ENCODE peak calls at places on chromosomes 12 and 14, in five cellular contexts. F is HuH-7, B is aorta, V is T1000, S is fibroblast of gingiva. P is an unnamed sample.

GRCh38 chr14:34049769-34050168 is 98.9 kb upstream of the EGLN3 start:
- DNase-seq in V (no peak), S (no peak), F (no peak), B (no peak), P (no peak)

GRCh38 chr14:68599896-68600620 is 192.8 kb downstream of the ZFP36L1 start:
- DNase-seq in S (no peak), F (no peak), V (no peak), B (no peak), P (no peak)

GRCh38 chr12:40444174-40444573 is 219.4 kb downstream of the LRRK2 start:
- DNase-seq in B (no peak), S (no peak), F (no peak), V (no peak), P (no peak)

GRCh38 chr12:42221722-42222121 is 16.3 kb downstream of the YAF2 start:
- DNase-seq in F (no peak), B (no peak), V (no peak), S (no peak), P (no peak)

GRCh38 chr12:24764712-24765111 is 184.2 kb downstream of the BCAT1 start:
- DNase-seq in V (no peak), B (no peak), F (no peak), S (no peak), P (no peak)

GRCh38 chr14:31106768-31107167 is 80.6 kb upstream of the STRN3 start:
- DNase-seq in F (no peak), B (no peak), S (no peak), V (no peak), P (no peak)

GRCh38 chr12:100382327-100382726 is 25.5 kb downstream of the SLC17A8 start:
- DNase-seq in B (no peak), S (no peak), F (no peak), V (no peak), P (no peak)

GRCh38 chr14:74407021-74407800 is 18.8 kb downstream of the SYNDIG1L start:
- DNase-seq in V (no peak), F (no peak), B (peak), S (no peak), P (no peak)

GRCh38 chr14:105067140-105067968 is 2.1 kb upstream of the GPR132 start:
- DNase-seq in V (no peak), B (no peak), S (no peak), F (no peak), P (no peak)

GRCh38 chr12:23862746-23863145 is 86.7 kb downstream of the SOX5 start:
- DNase-seq in V (no peak), S (no peak), B (no peak), F (no peak), P (no peak)

GRCh38 chr12:89529738-89530137 is 3.9 kb upstream of the POC1B start:
- DNase-seq in V (no peak), S (peak), B (no peak), F (peak), P (peak)

GRCh38 chr14:100750762-100751699 is 24.3 kb downstream of the DLK1 start:
- DNase-seq in B (peak), S (no peak), V (no peak), F (no peak), P (no peak)

GRCh38 chr12:94187351-94187750 is 39.0 kb downstream of the PLXNC1 start:
- DNase-seq in S (peak), V (no peak), F (no peak), B (no peak), P (no peak)

GRCh38 chr14:101909371-101910096 is 54.8 kb upstream of the DYNC1H1 start:
- DNase-seq in S (no peak), V (no peak), B (no peak), F (no peak), P (no peak)

GRCh38 chr12:127268121-127268520 is 998.8 kb upstream of the TMEM132C start:
- DNase-seq in F (no peak), S (no peak), B (no peak), V (no peak), P (no peak)

GRCh38 chr12:4041191-4041885 is 168.1 kb upstream of the PARP11 start:
- DNase-seq in V (no peak), F (no peak), B (no peak), S (no peak), P (no peak)

GRCh38 chr12:115857160-115857920 is 420.2 kb downstream of the MED13L start:
- DNase-seq in V (no peak), S (no peak), B (no peak), F (no peak), P (no peak)

GRCh38 chr12:68414988-68415387 is 82.8 kb upstream of the MDM1 start:
- DNase-seq in V (no peak), B (no peak), S (no peak), F (no peak), P (no peak)

GRCh38 chr12:12786716-12787601 is 1.5 kb downstream of the APOLD1 start:
- DNase-seq in B (peak), V (peak), S (peak), F (peak), P (peak)

GRCh38 chr12:53948650-53949593 is 5.8 kb upstream of the HOXC12 start:
- DNase-seq in B (no peak), F (peak), V (no peak), S (no peak), P (no peak)

GRCh38 chr14:26531894-26532293 is 65.9 kb downstream of the NOVA1 start:
- DNase-seq in V (no peak), B (no peak), S (peak), F (peak), P (no peak)

GRCh38 chr12:128266086-128266485 is 884 bp upstream of the TMEM132C start:
- DNase-seq in V (no peak), B (no peak), S (no peak), F (no peak), P (no peak)

GRCh38 chr12:88756153-88756552 is 175.9 kb upstream of the KITLG start:
- DNase-seq in S (no peak), B (no peak), V (no peak), F (no peak), P (no peak)

GRCh38 chr12:34236073-34236472 is 213.8 kb downstream of the ALG10 start:
- DNase-seq in B (no peak), V (no peak), S (no peak), F (no peak), P (no peak)

GRCh38 chr12:103431387-103431786 is 64.4 kb downstream of the C12orf42 start:
- DNase-seq in V (no peak), B (no peak), F (no peak), S (no peak), P (no peak)

GRCh38 chr12:38370311-38370710 is 53.7 kb downstream of the ALG10B start:
- DNase-seq in V (no peak), F (no peak), S (no peak), B (no peak), P (no peak)

GRCh38 chr14:61601923-61602732 is 93.2 kb upstream of the HIF1A start:
- DNase-seq in S (peak), B (no peak), F (no peak), V (no peak), P (no peak)